ENCODE peak calls at places on chromosomes 3 and 15, in six cellular contexts. E is K562, P is A549, J is NB4, Y is HepG2, N is GM12878. X is an unnamed sample.

GRCh38 chr15:69857686-69858391 is 239.9 kb downstream of the TLE3 start:
- DNase-seq in E (no peak), Y (no peak), P (no peak), N (no peak), J (peak; percentile 71), X (no peak)

GRCh38 chr3:87268646-87269211 is 7.7 kb downstream of the POU1F1 start:
- DNase-seq in J (no peak), P (no peak), N (no peak), E (no peak), Y (no peak), X (no peak)

GRCh38 chr15:51286816-51287215 is 51.6 kb downstream of the CYP19A1 start:
- DNase-seq in Y (peak; percentile 15), P (no peak), N (no peak), E (no peak), J (no peak), X (no peak)

GRCh38 chr3:42906085-42906904 is at the start of gene ZNF662:
- DNase-seq in P (no peak), N (no peak), Y (no peak), E (no peak), J (no peak), X (no peak)

GRCh38 chr3:42515391-42515916 is 13.0 kb downstream of the VIPR1 start:
- DNase-seq in J (no peak), P (no peak), Y (no peak), N (no peak), E (no peak), X (no peak)

GRCh38 chr3:16136042-16136441 is 38.4 kb upstream of the GALNT15 start:
- DNase-seq in E (no peak), N (no peak), J (no peak), Y (no peak), P (no peak), X (no peak)

GRCh38 chr3:47444103-47444502 is 31.6 kb downstream of the SCAP start:
- DNase-seq in J (no peak), E (no peak), Y (no peak), N (no peak), P (no peak), X (no peak)

GRCh38 chr15:91866371-91866905 is 12.9 kb downstream of the SLCO3A1 start:
- DNase-seq in J (no peak), Y (no peak), P (no peak), N (no peak), E (no peak), X (no peak)

GRCh38 chr15:52100807-52101206 is 11.8 kb downstream of the BCL2L10 start:
- DNase-seq in P (no peak), Y (no peak), J (peak; percentile 84), E (peak; percentile 22), N (peak; percentile 69), X (peak; percentile 94)

GRCh38 chr15:31096563-31096962 is 5.0 kb downstream of the TRPM1 start:
- DNase-seq in P (no peak), J (no peak), E (no peak), Y (no peak), N (no peak), X (no peak)

GRCh38 chr3:143081844-143082778 is 37.5 kb upstream of the CHST2 start:
- DNase-seq in E (no peak), P (no peak), J (peak; percentile 54), Y (no peak), N (peak; percentile 94), X (no peak)

GRCh38 chr3:127736801-127737539 is 64.2 kb downstream of the ABTB1 start:
- DNase-seq in N (no peak), P (no peak), E (no peak), Y (no peak), J (no peak), X (no peak)

GRCh38 chr3:72423643-72424042 is 424.6 kb downstream of the SHQ1 start:
- DNase-seq in N (no peak), J (no peak), P (no peak), E (no peak), Y (no peak), X (no peak)

GRCh38 chr3:128502712-128503111 is 9.7 kb upstream of the GATA2 start:
- DNase-seq in J (no peak), P (no peak), E (no peak), Y (no peak), N (no peak), X (no peak)

GRCh38 chr15:73753250-73754130 is at the start of gene INSYN1:
- DNase-seq in N (no peak), P (peak; percentile 19), Y (no peak), E (no peak), J (no peak), X (no peak)

GRCh38 chr3:8441969-8442559 is 59.6 kb upstream of the LMCD1 start:
- DNase-seq in P (peak; percentile 75), E (peak; percentile 53), Y (peak; percentile 60), N (no peak), J (peak; percentile 7), X (peak; percentile 76)

GRCh38 chr3:160473978-160474377 is 24.4 kb upstream of the TRIM59 start:
- DNase-seq in N (no peak), E (no peak), Y (no peak), J (no peak), P (no peak), X (no peak)

GRCh38 chr3:86104154-86104553 is 886.8 kb downstream of the VGLL3 start:
- DNase-seq in N (no peak), Y (no peak), E (no peak), J (no peak), P (no peak), X (no peak)

GRCh38 chr3:70256566-70256965 is 55.9 kb downstream of the MDFIC2 start:
- DNase-seq in N (no peak), J (no peak), Y (no peak), E (no peak), P (no peak), X (no peak)

GRCh38 chr3:54951405-54951804 is 23.5 kb upstream of the LRTM1 start:
- DNase-seq in N (no peak), J (peak; percentile 40), P (no peak), E (peak; percentile 7), Y (peak; percentile 3), X (no peak)

GRCh38 chr15:76961277-76962010 is 29.9 kb downstream of the RCN2 start:
- DNase-seq in P (no peak), N (no peak), J (no peak), E (no peak), Y (no peak), X (peak; percentile 15)

GRCh38 chr3:39907981-39908380 is 98.6 kb downstream of the MYRIP start:
- DNase-seq in P (no peak), J (no peak), N (no peak), Y (no peak), E (no peak), X (peak; percentile 96)

GRCh38 chr3:126300761-126301481 is 56.3 kb downstream of the KLF15 start:
- DNase-seq in P (no peak), Y (peak; percentile 76), J (no peak), E (no peak), N (no peak), X (no peak)

GRCh38 chr3:8519774-8520448 is 18.3 kb downstream of the LMCD1 start:
- DNase-seq in P (no peak), E (no peak), Y (no peak), J (no peak), N (no peak), X (peak; percentile 21)

GRCh38 chr15:75637245-75638009 is 2.6 kb downstream of the IMP3 start:
- DNase-seq in N (no peak), Y (no peak), P (no peak), J (no peak), E (no peak), X (no peak)

DNA sequence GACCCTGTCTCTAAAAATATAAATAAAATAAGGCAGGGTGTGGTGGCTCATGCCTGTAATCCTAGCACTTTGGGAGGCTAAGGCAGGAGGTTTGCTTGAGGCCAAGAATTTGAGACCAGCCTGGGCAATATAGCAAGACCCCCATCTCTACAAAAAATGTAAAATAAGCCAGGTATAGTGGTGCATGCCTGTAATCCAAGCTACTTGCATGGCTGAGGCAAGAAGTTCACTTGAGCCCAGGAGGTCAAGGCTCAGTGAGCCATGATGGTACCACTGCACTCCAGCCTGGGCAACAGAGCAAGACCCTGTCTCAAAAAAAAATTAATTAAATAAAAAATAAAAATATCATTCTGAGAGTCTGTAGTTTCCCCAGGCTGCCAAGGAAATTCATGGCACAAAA is 4.1 kb upstream of the JAGN1 start:
- DNase-seq in Y (no peak), J (no peak), P (no peak), N (no peak), E (no peak), X (no peak)
- TF ChIP-seq POLR2A in Y (no peak), J (no peak), P (no peak), N (no peak), E (no peak), X (no peak)

GRCh38 chr3:147614210-147614609 is 205.0 kb downstream of the ZIC1 start:
- DNase-seq in J (no peak), E (no peak), Y (no peak), P (no peak), N (no peak), X (no peak)
- TF ChIP-seq MYC in J (no peak), E (no peak), Y (no peak), P (no peak), N (no peak), X (no peak)

DNA sequence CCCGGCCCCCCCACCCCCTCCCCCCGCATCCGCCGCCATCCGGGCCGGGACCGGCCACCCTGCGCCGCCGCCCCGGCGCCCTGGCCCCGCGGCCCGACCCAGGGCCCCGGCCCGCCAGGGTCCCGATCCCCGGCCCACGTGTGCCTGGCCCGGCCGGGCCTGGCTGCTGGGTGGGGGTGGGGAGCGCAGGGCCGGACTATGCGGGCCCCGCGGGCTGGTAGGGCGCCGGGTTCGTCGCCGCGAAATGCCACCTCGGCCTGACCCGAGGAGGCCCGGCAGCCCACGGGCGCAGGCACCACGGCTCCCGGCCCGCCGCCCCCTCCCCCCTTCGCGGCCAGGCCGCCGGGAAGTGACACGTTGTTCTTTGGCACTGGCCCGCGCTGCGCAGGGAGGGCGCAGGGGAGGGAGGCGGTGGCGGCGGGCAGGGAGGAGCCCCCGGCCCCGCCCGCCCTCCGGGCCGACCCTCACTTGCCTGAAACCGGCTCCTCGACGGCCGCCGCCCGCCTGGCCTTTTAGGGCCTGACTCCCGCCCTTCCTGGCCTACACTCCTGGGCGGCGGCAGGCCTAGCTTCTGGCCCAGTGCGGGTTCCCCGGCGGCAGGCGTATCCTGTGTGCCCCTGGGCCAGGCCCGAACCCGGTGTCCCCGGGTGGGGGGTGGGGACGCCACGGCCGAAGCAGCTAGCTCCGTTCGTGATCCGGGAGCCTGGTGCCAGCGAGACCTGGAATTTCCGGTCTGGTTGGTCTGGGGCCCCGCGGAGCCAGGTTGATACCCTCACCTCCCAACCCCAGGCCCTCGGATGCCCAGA is 497 bp downstream of the EIF4G1 start:
- DNase-seq in Y (peak; percentile 48), E (peak; percentile 85), N (no peak), P (no peak), J (peak; percentile 73), X (peak; percentile 81)
- TF ChIP-seq POLR2A in Y (peak; percentile 37), E (no peak), N (peak; percentile 83), P (peak; percentile 43), J (no peak), X (peak; percentile 79)

DNA sequence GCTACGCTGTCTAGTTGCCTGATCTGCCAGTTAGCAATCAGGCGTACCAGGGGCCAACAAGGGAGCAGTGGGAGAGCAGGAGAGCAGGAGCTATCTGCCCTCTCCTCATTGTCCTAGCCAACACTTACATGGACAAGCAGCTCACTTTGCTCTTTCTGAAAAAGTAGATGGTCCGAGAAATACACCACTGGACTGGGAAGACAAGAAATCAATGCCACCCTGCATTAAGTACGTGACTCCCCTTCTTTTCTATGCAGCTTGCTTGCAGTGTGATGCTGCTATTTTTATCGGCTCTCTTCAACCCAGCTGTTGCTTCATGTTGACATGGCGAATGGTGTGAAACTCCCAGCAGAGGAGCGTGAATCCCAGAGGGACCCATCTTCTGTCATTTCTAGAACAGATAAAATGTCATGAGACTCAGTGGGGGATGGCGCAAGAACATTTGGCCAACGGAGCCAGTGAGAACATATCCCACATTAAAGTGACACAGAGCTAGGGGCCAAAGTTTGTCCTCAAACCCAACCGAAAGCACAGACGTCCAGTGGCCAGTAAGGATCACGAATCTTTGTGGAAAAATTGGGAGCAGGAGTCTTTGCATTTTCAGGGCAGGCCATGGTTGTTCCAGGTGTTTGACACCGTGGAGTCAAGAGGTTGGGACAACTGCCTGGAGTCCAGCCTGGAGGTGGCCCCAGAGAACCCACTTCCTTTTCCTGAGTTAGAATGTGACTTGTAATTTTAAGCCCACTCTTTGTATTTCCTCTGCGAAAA is 53.7 kb upstream of the MEF2A start:
- DNase-seq in Y (no peak), E (no peak), P (no peak), N (peak; percentile 99), J (peak; percentile 99), X (no peak)
- TF ChIP-seq MYC in Y (no peak), E (no peak), P (no peak), N (peak; percentile 61), J (peak; percentile 46), X (no peak)